ENCODE peak calls at places on chromosomes 16 and 17, in eight cellular contexts. G, I, P, M, S, Q, K and O are unnamed samples. For H3K9me3, the result is how much of the 10 kb centered on the place peaks cover.

GRCh38 chr16:2072926-2073325 is 25.1 kb downstream of the TSC2 start:
- DNase-seq in M (no peak), K (no peak), G (no peak), I (no peak), P (no peak), S (no peak), Q (no peak), O (no peak)

GRCh38 chr17:68657166-68657940 is 56.2 kb upstream of the FAM20A start:
- DNase-seq in Q (no peak), K (no peak), G (no peak), I (no peak), P (no peak), S (no peak), M (no peak), O (no peak)

GRCh38 chr16:3180445-3180878 is 7.5 kb upstream of the OR1F1 start:
- DNase-seq in I (no peak), P (no peak), S (no peak), Q (no peak), M (no peak), G (no peak), K (no peak), O (no peak)

GRCh38 chr17:40793800-40794199 is 6.0 kb downstream of the KRT28 start:
- DNase-seq in M (peak), I (no peak), K (no peak), S (no peak), G (no peak), P (no peak), Q (no peak), O (no peak)

GRCh38 chr17:75124041-75124818 is 7.3 kb downstream of the NT5C start:
- DNase-seq in P (peak), S (no peak), Q (peak), K (peak), M (peak), I (peak), G (peak), O (no peak)

GRCh38 chr17:70098030-70098429 is 23.0 kb downstream of the KCNJ16 start:
- DNase-seq in I (no peak), S (no peak), M (no peak), G (no peak), Q (no peak), K (no peak), P (no peak), O (no peak)

GRCh38 chr16:49049644-49050043 is 232.0 kb downstream of the CBLN1 start:
- DNase-seq in I (no peak), G (no peak), K (no peak), P (no peak), M (no peak), Q (no peak), S (no peak), O (no peak)

GRCh38 chr17:74052993-74053744 is 150.3 kb upstream of the RPL38 start:
- DNase-seq in M (no peak), G (no peak), Q (no peak), K (no peak), P (no peak), S (no peak), I (no peak), O (no peak)

GRCh38 chr17:34885076-34885475 is 76.2 kb downstream of the CCT6B start:
- DNase-seq in K (no peak), S (no peak), G (no peak), P (no peak), M (no peak), I (no peak), Q (no peak), O (no peak)

GRCh38 chr16:9840761-9841665 is 341.2 kb downstream of the GRIN2A start:
- DNase-seq in I (no peak), M (no peak), Q (no peak), S (no peak), P (no peak), K (no peak), G (no peak), O (no peak)

GRCh38 chr16:10678655-10679054 is 16.1 kb downstream of the TEKT5 start:
- DNase-seq in I (no peak), P (no peak), M (no peak), K (no peak), G (no peak), Q (no peak), S (no peak), O (no peak)

GRCh38 chr16:11560701-11561439 is 25.8 kb downstream of the LITAF start:
- DNase-seq in Q (no peak), P (no peak), S (no peak), I (no peak), M (peak), K (no peak), G (no peak), O (no peak)

GRCh38 chr16:19522369-19523159 is 666 bp upstream of the GDE1 start:
- DNase-seq in M (no peak), I (no peak), P (no peak), Q (no peak), S (no peak), K (no peak), G (no peak), O (peak)

GRCh38 chr17:8140413-8141029 is 11.7 kb downstream of the PER1 start:
- DNase-seq in Q (peak), I (no peak), P (no peak), M (no peak), K (no peak), S (no peak), G (no peak), O (no peak)

GRCh38 chr17:8140058-8140412 is 12.2 kb downstream of the PER1 start:
- DNase-seq in M (peak), P (no peak), K (no peak), Q (peak), I (peak), S (no peak), G (no peak), O (no peak)

GRCh38 chr17:8138366-8138671 is 13.9 kb downstream of the PER1 start:
- DNase-seq in I (no peak), Q (no peak), S (no peak), G (no peak), P (no peak), K (no peak), M (no peak), O (no peak)

GRCh38 chr17:8137645-8138342 is 13.9 kb upstream of the HES7 start:
- DNase-seq in I (peak), S (no peak), M (no peak), G (no peak), P (no peak), K (no peak), Q (peak), O (no peak)

GRCh38 chr17:8138672-8139371 is 13.4 kb downstream of the PER1 start:
- DNase-seq in M (peak), S (peak), P (peak), Q (peak), K (peak), G (peak), I (peak), O (peak)
- TF ChIP-seq CTCF in M (peak), S (peak), P (peak), Q (peak), K (peak), G (peak), I (peak), O (peak)

GRCh38 chr17:65066858-65067257 is 10.3 kb upstream of the GNA13 start:
- DNase-seq in I (no peak), P (no peak), G (no peak), K (no peak), M (no peak), S (no peak), Q (no peak), O (no peak)

GRCh38 chr17:65060855-65061254 is 4.3 kb upstream of the GNA13 start:
- DNase-seq in P (no peak), K (no peak), S (no peak), I (no peak), Q (no peak), G (no peak), M (no peak), O (no peak)

GRCh38 chr17:65061621-65062020 is 5.1 kb upstream of the GNA13 start:
- DNase-seq in G (no peak), I (no peak), K (no peak), Q (no peak), M (no peak), P (no peak), S (no peak), O (no peak)

GRCh38 chr17:65062168-65062915 is 5.8 kb upstream of the GNA13 start:
- DNase-seq in Q (no peak), G (no peak), P (peak), M (no peak), K (peak), S (no peak), I (no peak), O (no peak)

DNA sequence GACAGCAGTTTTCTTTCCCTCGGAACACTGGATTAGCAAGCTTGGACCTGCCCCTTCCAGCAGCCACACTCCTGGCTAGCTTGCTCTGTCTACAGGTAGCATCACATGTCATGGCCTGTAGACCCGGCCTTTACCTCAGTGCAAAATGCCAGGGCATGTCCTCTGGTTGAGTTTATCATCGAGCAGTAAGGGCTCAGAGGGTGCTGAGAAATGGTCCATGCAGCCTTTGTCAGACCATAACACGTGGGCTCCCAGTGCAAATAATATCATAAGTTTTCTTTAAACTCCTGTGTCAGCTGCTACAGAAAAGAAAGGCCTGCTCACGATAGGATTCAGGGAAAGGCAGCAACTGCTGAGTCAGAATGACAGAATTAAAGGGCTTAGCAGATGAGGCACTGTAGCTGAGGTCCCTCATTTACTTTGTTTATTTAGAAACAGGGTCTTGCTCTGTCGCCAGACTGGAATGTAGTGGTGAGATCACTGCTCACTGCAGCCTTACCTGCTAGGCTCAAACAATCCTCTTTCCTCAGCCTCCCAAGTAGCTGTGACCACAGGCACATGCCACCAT is 8.0 kb upstream of the GNA13 start:
- DNase-seq in I (no peak), Q (no peak), S (peak), P (peak), M (no peak), G (peak), K (peak), O (no peak)
- H3K4me3 ChIP-seq in I (no peak), Q (no peak), S (no peak), P (no peak), M (no peak), G (no peak), K (no peak), O (no peak)

GRCh38 chr16:35185366-35186044 is 1726.1 kb downstream of the TP53TG3F start:
- DNase-seq in K (no peak), G (no peak), S (no peak), P (no peak), Q (no peak), M (no peak), I (no peak), O (no peak)
- H3K9me3 ChIP-seq in K (under half), G (under half), S (half or more), P (under half), Q (under half), M (under half), I (under half), O (under half)

DNA sequence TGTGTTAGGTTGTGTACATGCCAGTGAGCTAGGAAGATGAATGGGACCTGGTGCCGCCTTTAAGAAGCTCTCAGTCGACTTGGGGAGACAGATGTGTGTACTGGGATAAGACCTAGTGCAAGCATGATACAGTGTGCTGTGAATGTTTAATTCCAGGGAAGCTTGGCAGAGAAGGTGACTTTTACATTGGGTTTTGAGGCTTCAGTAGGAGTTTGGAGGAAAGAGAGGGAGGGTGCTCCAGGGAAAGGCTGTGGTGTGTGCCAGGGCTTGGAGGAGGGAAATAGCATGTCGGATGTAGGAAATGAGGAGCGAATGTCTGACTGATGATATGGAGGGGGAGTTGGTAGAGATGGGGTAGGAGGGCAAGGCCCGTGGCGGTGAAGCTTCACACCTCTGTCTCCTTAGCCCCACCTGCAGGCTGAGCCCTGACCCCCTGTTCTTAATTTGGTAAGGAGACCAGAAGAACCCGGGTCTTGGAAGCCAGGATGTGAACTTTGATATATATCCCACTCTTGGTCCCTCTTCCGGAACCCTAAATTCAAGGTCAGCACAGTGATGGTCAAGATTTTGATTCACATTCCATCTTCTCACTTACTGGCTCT is 76.6 kb downstream of the PLCG2 start:
- DNase-seq in M (no peak), S (no peak), P (no peak), I (no peak), G (no peak), K (no peak), Q (no peak), O (peak)
- TF ChIP-seq CTCF in M (no peak), S (no peak), P (no peak), I (no peak), G (no peak), K (no peak), Q (no peak), O (peak)

GRCh38 chr17:36937001-36937960 is at the start of gene LHX1:
- DNase-seq in G (no peak), S (no peak), Q (no peak), K (no peak), I (no peak), P (peak), M (no peak), O (no peak)
- H3K4me3 ChIP-seq in G (peak), S (no peak), Q (no peak), K (peak), I (no peak), P (peak), M (peak), O (no peak)

GRCh38 chr16:31577411-31577810 is 49.7 kb downstream of the AHSP start:
- DNase-seq in S (no peak), I (no peak), M (no peak), G (no peak), K (no peak), Q (no peak), P (no peak), O (no peak)
- H3K9me3 ChIP-seq in S (under half), I (half or more), M (under half), G (under half), K (under half), Q (under half), P (under half), O (under half)